ENCODE peak calls at places on chromosomes 16 and 17, in four cellular contexts. L is ovary, E is heart right ventricle, V is pancreas. P is an unnamed sample.

GRCh38 chr16:13913374-13914292 is 6.3 kb upstream of the ERCC4 start:
- DNase-seq in V (no peak), L (no peak), E (no peak), P (no peak)

GRCh38 chr17:66850692-66851091 is 15.8 kb downstream of the CACNG5 start:
- DNase-seq in E (no peak), V (no peak), L (no peak), P (no peak)

GRCh38 chr16:76598498-76598897 is 321.3 kb downstream of the CNTNAP4 start:
- DNase-seq in V (no peak), L (no peak), E (no peak), P (no peak)

GRCh38 chr17:49624896-49625295 is 49.2 kb downstream of the NXPH3 start:
- DNase-seq in V (no peak), E (no peak), L (no peak), P (no peak)

GRCh38 chr16:74601131-74601871 is 5.6 kb downstream of the GLG1 start:
- DNase-seq in V (no peak), L (no peak), E (no peak), P (no peak)

GRCh38 chr17:66426397-66427033 is 124.1 kb downstream of the PRKCA start:
- DNase-seq in V (no peak), L (no peak), E (no peak), P (no peak)

GRCh38 chr17:7083592-7083991 is 3.5 kb upstream of the CLEC10A start:
- DNase-seq in L (no peak), E (no peak), V (no peak), P (no peak)

GRCh38 chr17:74393323-74393942 is 26.1 kb downstream of the GPR142 start:
- DNase-seq in L (no peak), E (no peak), V (no peak), P (no peak)

GRCh38 chr16:86459266-86459665 is 51.1 kb upstream of the FOXF1 start:
- DNase-seq in L (no peak), E (no peak), V (no peak), P (no peak)

GRCh38 chr16:28473714-28474265 is 1.7 kb upstream of the NPIPB7 start:
- DNase-seq in E (no peak), L (no peak), V (peak; percentile 10), P (no peak)

GRCh38 chr16:17258848-17259713 is 211.7 kb downstream of the XYLT1 start:
- DNase-seq in L (no peak), E (no peak), V (no peak), P (no peak)

GRCh38 chr16:58393138-58393504 is 850 bp downstream of the GINS3 start:
- DNase-seq in E (no peak), V (no peak), L (no peak), P (no peak)

GRCh38 chr16:67284699-67285646 is 5.6 kb downstream of the PLEKHG4 start:
- DNase-seq in E (peak; percentile 23), L (no peak), V (peak; percentile 82), P (no peak)

GRCh38 chr16:74759564-74759963 is 15.1 kb downstream of the FA2H start:
- DNase-seq in L (no peak), V (peak; percentile 33), E (no peak), P (no peak)

GRCh38 chr16:4142268-4142667 is 26.0 kb upstream of the ADCY9 start:
- DNase-seq in E (no peak), L (no peak), V (no peak), P (peak; percentile 54)

GRCh38 chr17:78396436-78397335 is 18.2 kb downstream of the PGS1 start:
- DNase-seq in L (no peak), V (peak; percentile 74), E (peak; percentile 67), P (peak; percentile 67)

GRCh38 chr16:17038415-17038814 is 432.3 kb downstream of the XYLT1 start:
- DNase-seq in L (no peak), E (no peak), V (no peak), P (no peak)

GRCh38 chr17:19727466-19728113 is 11.2 kb upstream of the SLC47A2 start:
- DNase-seq in L (peak; percentile 71), V (no peak), E (peak; percentile 80), P (peak; percentile 77)

GRCh38 chr17:50363217-50364060 is 9.5 kb downstream of the MRPL27 start:
- DNase-seq in V (no peak), E (no peak), L (peak; percentile 46), P (peak; percentile 66)

GRCh38 chr16:50683689-50684374 is 2.7 kb upstream of the SNX20 start:
- DNase-seq in E (no peak), V (peak; percentile 33), L (no peak), P (no peak)

GRCh38 chr17:75892556-75893224 is 4.1 kb downstream of the TRIM65 start:
- DNase-seq in V (no peak), L (no peak), E (no peak), P (peak; percentile 62)

GRCh38 chr17:34499576-34499975 is 79.8 kb upstream of the TMEM132E start:
- DNase-seq in V (no peak), L (no peak), E (no peak), P (no peak)

GRCh38 chr16:11255737-11256656 is at the start of gene SOCS1:
- DNase-seq in L (peak; percentile 85), V (peak; percentile 94), E (peak; percentile 84), P (peak; percentile 93)

GRCh38 chr16:27795992-27796614 is 246.2 kb downstream of the KATNIP start:
- DNase-seq in E (peak; percentile 44), V (peak; percentile 78), L (no peak), P (peak; percentile 80)

GRCh38 chr16:57740423-57741071 is 5.0 kb downstream of the KATNB1 start:
- DNase-seq in V (no peak), E (no peak), L (no peak), P (no peak)

GRCh38 chr17:64273006-64273405 is 9.9 kb upstream of the TEX2 start:
- DNase-seq in E (no peak), V (no peak), L (no peak), P (no peak)

GRCh38 chr16:78220571-78220970 is 121.1 kb downstream of the WWOX start:
- DNase-seq in L (no peak), V (no peak), E (no peak), P (no peak)

GRCh38 chr17:48240562-48241130 is 133.1 kb downstream of the SNX11 start:
- DNase-seq in E (no peak), L (no peak), V (no peak), P (no peak)

GRCh38 chr17:1865252-1866037 is 35.6 kb downstream of the RPA1 start:
- DNase-seq in L (no peak), E (peak; percentile 36), V (no peak), P (no peak)

GRCh38 chr17:5248821-5249479 is 14.3 kb upstream of the SCIMP start:
- DNase-seq in V (no peak), L (no peak), E (no peak), P (no peak)

GRCh38 chr17:28405632-28406477 is at the start of gene SLC46A1:
- DNase-seq in L (peak; percentile 40), E (peak; percentile 61), V (peak; percentile 81), P (peak; percentile 88)

GRCh38 chr17:28406478-28406824 is 439 bp upstream of the SLC46A1 start:
- DNase-seq in V (no peak), L (no peak), E (no peak), P (no peak)

GRCh38 chr17:28407130-28407973 is 1.3 kb upstream of the SLC46A1 start:
- DNase-seq in L (no peak), E (no peak), V (no peak), P (no peak)

GRCh38 chr17:28404812-28405570 is 1.0 kb downstream of the SLC46A1 start:
- DNase-seq in V (peak; percentile 75), E (no peak), L (peak; percentile 12), P (peak; percentile 59)

DNA sequence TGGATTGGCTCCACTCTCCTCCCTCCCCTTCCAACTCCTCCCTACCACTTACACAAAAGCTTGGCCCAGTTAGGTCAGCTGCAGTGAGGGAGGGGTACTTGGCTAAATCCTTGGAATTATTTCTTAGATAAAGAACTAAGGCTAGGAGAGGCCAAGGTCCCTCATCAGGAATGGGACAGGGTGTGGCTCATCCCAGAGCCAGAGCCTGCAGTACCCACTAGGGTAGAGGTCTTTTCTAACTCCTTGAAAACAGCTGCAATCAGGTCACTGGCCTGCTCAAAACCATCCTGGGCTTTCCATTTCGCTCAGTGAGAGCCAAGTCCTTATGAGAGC is 1.9 kb upstream of the SLC46A1 start:
- DNase-seq in E (no peak), L (no peak), V (no peak), P (no peak)
- H3K27ac ChIP-seq in E (no peak overlapping the region), L (no peak overlapping the region), V (no peak overlapping the region), P (no peak overlapping the region)

GRCh38 chr16:73037331-73037745 is 10.6 kb downstream of the ZFHX3 start:
- DNase-seq in V (no peak), E (no peak), L (no peak), P (no peak)
- H3K4me1 ChIP-seq in V (peaks cover 8% of the 10 kb centered on the region), E (peaks cover 20% of the 10 kb centered on the region), L (peaks cover 4% of the 10 kb centered on the region), P (peaks cover 29% of the 10 kb centered on the region)

GRCh38 chr17:17576772-17577234 is 14.7 kb downstream of the PEMT start:
- DNase-seq in V (no peak), E (no peak), L (no peak), P (peak; percentile 29)
- H3K27ac ChIP-seq in V (no peak overlapping the region), E (peak overlapping the region; percentile 39), L (no peak overlapping the region), P (peak overlapping the region; percentile 44)

GRCh38 chr16:89325861-89326471 is 108.5 kb downstream of the ZNF778 start:
- DNase-seq in V (peak; percentile 41), E (peak; percentile 82), L (peak; percentile 62), P (peak; percentile 74)
- H3K4me1 ChIP-seq in V (no peaks in the 10 kb centered on the region), E (peaks cover 76% of the 10 kb centered on the region), L (peaks cover 42% of the 10 kb centered on the region), P (peaks cover 29% of the 10 kb centered on the region)

GRCh38 chr17:80433916-80434666 is 19.1 kb downstream of the ENDOV start:
- DNase-seq in V (no peak), L (no peak), E (no peak), P (no peak)

GRCh38 chr17:80438806-80439205 is 23.8 kb downstream of the ENDOV start:
- DNase-seq in V (no peak), L (no peak), E (no peak), P (no peak)

GRCh38 chr17:80441598-80442304 is 26.8 kb downstream of the ENDOV start:
- DNase-seq in E (no peak), L (no peak), V (no peak), P (peak; percentile 31)

GRCh38 chr17:80441133-80441578 is 26.2 kb downstream of the ENDOV start:
- DNase-seq in L (peak; percentile 52), E (peak; percentile 32), V (no peak), P (peak; percentile 83)

DNA sequence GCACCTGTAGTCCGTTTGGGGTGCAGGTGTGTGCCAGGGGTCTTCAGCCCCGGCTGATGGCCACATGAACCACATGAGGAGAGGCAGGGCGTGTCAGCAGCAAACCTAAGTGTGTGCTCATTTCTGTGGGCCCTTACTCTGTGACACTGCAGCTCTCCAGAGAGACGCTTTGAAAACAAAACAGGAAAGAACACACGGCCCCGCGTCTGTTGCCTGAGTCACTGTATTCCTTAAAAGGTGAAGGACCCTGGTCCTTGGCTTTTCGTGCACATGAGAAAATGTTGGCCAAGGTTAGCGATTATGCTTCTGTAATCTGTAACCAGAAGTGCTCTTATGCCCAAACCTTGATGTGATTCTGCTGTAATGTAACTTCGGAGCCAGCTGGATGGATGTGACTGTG is 22.6 kb downstream of the ENDOV start:
- DNase-seq in E (no peak), V (no peak), L (no peak), P (no peak)
- H3K27ac ChIP-seq in E (no peak overlapping the region), V (no peak overlapping the region), L (no peak overlapping the region), P (no peak overlapping the region)

P was measured in right cardiac atrium.